ENCODE peak calls at places on chromosomes 2 and 18, in five cellular contexts. J is activated T-cell treated with anti-CD3 and anti-CD28 coated beads for 1 hour, H is fibroblast of gingiva, R is cardiac septum, M is GM12891. K is an unnamed sample.

GRCh38 chr18:45691816-45692179 is 32.2 kb upstream of the SLC14A1 start:
- DNase-seq in R (no peak), M (no peak), H (no peak), J (no peak), K (no peak)

GRCh38 chr18:22106536-22107292 is 62.7 kb upstream of the GATA6 start:
- DNase-seq in H (no peak), M (no peak), J (no peak), R (no peak), K (no peak)

GRCh38 chr2:71467180-71467815 is 13.9 kb downstream of the DYSF start:
- DNase-seq in M (no peak), R (peak), J (no peak), H (no peak), K (peak)

GRCh38 chr18:27600245-27600644 is 415.1 kb upstream of the CHST9 start:
- DNase-seq in M (no peak), J (no peak), H (no peak), R (no peak), K (no peak)

GRCh38 chr2:156333274-156333950 is 891 bp upstream of the NR4A2 start:
- DNase-seq in J (no peak), R (no peak), H (no peak), M (no peak), K (no peak)

GRCh38 chr2:133821107-133821760 is 253.0 kb upstream of the NCKAP5 start:
- DNase-seq in M (no peak), R (no peak), H (peak), J (no peak), K (no peak)

GRCh38 chr2:44269831-44270230 is 5.4 kb upstream of the SLC3A1 start:
- DNase-seq in R (no peak), J (no peak), M (no peak), H (no peak), K (no peak)

GRCh38 chr2:216287251-216287650 is 85.0 kb downstream of the MARCHF4 start:
- DNase-seq in J (no peak), H (peak), R (no peak), M (no peak), K (no peak)

GRCh38 chr2:147460140-147460539 is 384.7 kb upstream of the ACVR2A start:
- DNase-seq in M (no peak), J (no peak), R (no peak), H (peak), K (no peak)

GRCh38 chr18:62938006-62938405 is 222.7 kb downstream of the PHLPP1 start:
- DNase-seq in M (no peak), H (peak), J (no peak), R (no peak), K (no peak)

GRCh38 chr2:168194784-168195522 is 52.4 kb downstream of the STK39 start:
- DNase-seq in M (peak), J (no peak), R (no peak), H (peak), K (no peak)

GRCh38 chr2:47264183-47264582 is 109.1 kb upstream of the STPG4 start:
- DNase-seq in J (no peak), R (no peak), M (no peak), H (no peak), K (no peak)

GRCh38 chr2:64120928-64121327 is 23.3 kb downstream of the PELI1 start:
- DNase-seq in M (no peak), H (no peak), R (no peak), J (no peak), K (no peak)

GRCh38 chr2:73746877-73747208 is 9.7 kb upstream of the TPRKB start:
- DNase-seq in R (no peak), M (no peak), J (no peak), H (no peak), K (no peak)

GRCh38 chr2:199606193-199606780 is 148.5 kb upstream of the SATB2 start:
- DNase-seq in H (no peak), R (no peak), J (no peak), M (no peak), K (no peak)

GRCh38 chr2:197293252-197294007 is 17.1 kb downstream of the ANKRD44 start:
- DNase-seq in J (no peak), H (no peak), M (no peak), R (no peak), K (no peak)

GRCh38 chr2:231597014-231597611 is 4.4 kb downstream of the TEX44 start:
- DNase-seq in M (peak), J (no peak), R (no peak), H (peak), K (no peak)

GRCh38 chr2:69773201-69773600 is 31.3 kb downstream of the ANXA4 start:
- DNase-seq in R (no peak), J (no peak), M (no peak), H (peak), K (peak)

GRCh38 chr2:190088917-190089316 is 26.4 kb upstream of the MSTN start:
- DNase-seq in M (peak), R (no peak), J (peak), H (peak), K (peak)

GRCh38 chr2:219174801-219175200 is 1.9 kb downstream of the CNPPD1 start:
- DNase-seq in H (no peak), M (no peak), J (no peak), R (no peak), K (no peak)

GRCh38 chr2:217951091-217951490 is 51.7 kb downstream of the TNS1 start:
- DNase-seq in R (no peak), M (no peak), H (no peak), J (no peak), K (no peak)

GRCh38 chr18:7066965-7067555 is 50.5 kb downstream of the LAMA1 start:
- DNase-seq in H (peak), J (no peak), M (no peak), R (no peak), K (no peak)

GRCh38 chr2:218169757-218170546 is 3.2 kb upstream of the CXCR1 start:
- DNase-seq in J (no peak), H (no peak), R (no peak), M (no peak), K (no peak)

K was measured in dermis microvascular lymphatic vessel endothelial cell.